ENCODE peak calls at places on chromosomes 5 and 9, in nine cellular contexts. O is nephron progenitor cell, W is AG04449, A is Peyer's patch, K is H1, H is testis, E is progenitor cell of endocrine pancreas, Y is RWPE1, X is left ventricle myocardium inferior. U is an unnamed sample.

GRCh38 chr5:1722877-1723276 is 76.8 kb downstream of the MRPL36 start:
- DNase-seq in O (no peak), W (no peak), A (no peak), K (no peak), H (peak; percentile 4), E (no peak), Y (no peak), X (no peak), U (no peak)

GRCh38 chr9:134992755-134993124 is 75.0 kb upstream of the FCN1 start:
- DNase-seq in O (no peak), W (no peak), A (no peak), K (no peak), H (no peak), E (no peak), Y (peak; percentile 46), X (no peak), U (no peak)

GRCh38 chr9:137009938-137010732 is 13.8 kb upstream of the CLIC3 start:
- DNase-seq in O (no peak), W (no peak), A (no peak), K (no peak), H (no peak), E (no peak), Y (no peak), X (no peak), U (no peak)

GRCh38 chr5:4544049-4544675 is 596.0 kb upstream of the ADAMTS16 start:
- DNase-seq in O (no peak), W (no peak), A (no peak), K (no peak), H (no peak), E (no peak), Y (no peak), X (no peak), U (no peak)

GRCh38 chr5:127871448-127872153 is 168.4 kb downstream of the CCDC192 start:
- DNase-seq in O (no peak), W (no peak), A (no peak), K (no peak), H (no peak), E (no peak), Y (peak; percentile 22), X (no peak), U (no peak)

GRCh38 chr9:71353723-71354122 is 232.3 kb upstream of the TRPM3 start:
- DNase-seq in O (no peak), W (peak; percentile 14), A (no peak), K (no peak), H (no peak), E (no peak), Y (no peak), X (no peak), U (no peak)

GRCh38 chr9:116149844-116150243 is 3.7 kb upstream of the PAPPA start:
- DNase-seq in O (peak; percentile 54), W (no peak), A (no peak), K (no peak), H (peak; percentile 49), E (no peak), Y (no peak), X (no peak), U (no peak)

GRCh38 chr9:81077572-81077971 is 611.8 kb downstream of the TLE1 start:
- DNase-seq in O (no peak), W (no peak), A (no peak), K (no peak), H (no peak), E (no peak), Y (no peak), X (no peak), U (no peak)

GRCh38 chr5:107772418-107773310 is 101.9 kb upstream of the EFNA5 start:
- DNase-seq in O (no peak), W (no peak), A (no peak), K (no peak), H (no peak), E (no peak), Y (no peak), X (peak; percentile 18), U (no peak)

GRCh38 chr5:138770977-138771376 is 17.8 kb downstream of the CTNNA1 start:
- DNase-seq in O (no peak), W (no peak), A (no peak), K (no peak), H (no peak), E (no peak), Y (no peak), X (no peak), U (no peak)

GRCh38 chr5:112757468-112758208 is 20.0 kb downstream of the APC start:
- DNase-seq in O (no peak), W (no peak), A (no peak), K (no peak), H (no peak), E (no peak), Y (peak; percentile 67), X (no peak), U (no peak)

GRCh38 chr5:43315262-43315661 is 2.0 kb upstream of the HMGCS1 start:
- DNase-seq in O (no peak), W (no peak), A (no peak), K (no peak), H (no peak), E (no peak), Y (peak; percentile 80), X (no peak), U (no peak)

GRCh38 chr5:126383246-126383645 is 40.0 kb upstream of the GRAMD2B start:
- DNase-seq in O (no peak), W (no peak), A (no peak), K (no peak), H (no peak), E (no peak), Y (no peak), X (no peak), U (no peak)

GRCh38 chr5:43422143-43422542 is 10.0 kb upstream of the CCL28 start:
- DNase-seq in O (no peak), W (no peak), A (peak; percentile 54), K (no peak), H (peak; percentile 42), E (no peak), Y (peak; percentile 85), X (no peak), U (no peak)

GRCh38 chr5:62608529-62609511 is 30.2 kb downstream of the LRRC70 start:
- DNase-seq in O (no peak), W (no peak), A (no peak), K (no peak), H (no peak), E (no peak), Y (no peak), X (no peak), U (no peak)

GRCh38 chr5:173314166-173314952 is 13.9 kb downstream of the STC2 start:
- DNase-seq in O (no peak), W (no peak), A (no peak), K (no peak), H (no peak), E (no peak), Y (no peak), X (no peak), U (no peak)

GRCh38 chr5:16791036-16791705 is 144.9 kb downstream of the MYO10 start:
- DNase-seq in O (peak; percentile 41), W (no peak), A (no peak), K (no peak), H (peak; percentile 55), E (no peak), Y (peak; percentile 67), X (no peak), U (no peak)

GRCh38 chr5:149143470-149143869 is 2.2 kb downstream of the ABLIM3 start:
- DNase-seq in O (no peak), W (peak; percentile 36), A (no peak), K (no peak), H (no peak), E (no peak), Y (no peak), X (no peak), U (no peak)

GRCh38 chr9:132878695-132879064 is at the start of gene SPACA9:
- DNase-seq in O (peak; percentile 68), W (no peak), A (peak; percentile 68), K (no peak), H (peak; percentile 76), E (peak; percentile 33), Y (peak; percentile 81), X (peak; percentile 74), U (no peak)
- TF ChIP-seq CTCF in O (no peak), W (no peak), A (no peak), K (no peak), H (no peak), E (no peak), Y (no peak), X (no peak), U (no peak)

DNA sequence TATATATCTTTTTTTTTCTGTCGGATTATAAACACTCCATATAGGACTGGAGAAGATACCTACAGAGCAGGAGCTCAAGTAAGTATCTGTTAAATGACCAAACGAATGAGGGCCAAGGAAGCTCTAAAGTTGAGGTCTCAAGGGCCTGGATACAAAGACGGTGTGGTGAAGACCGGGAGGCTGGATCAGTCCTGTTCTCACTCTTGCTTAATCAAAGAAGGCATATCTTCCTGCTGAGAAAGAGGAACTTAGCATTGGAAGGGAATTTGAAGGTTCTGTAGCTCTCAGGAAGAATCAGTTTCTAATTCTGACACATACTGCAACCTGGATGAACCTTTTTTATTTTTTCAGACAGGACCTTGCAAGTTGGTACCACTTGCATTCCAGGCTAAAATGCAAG is 28.3 kb upstream of the PAX5 start:
- DNase-seq in O (no peak), W (no peak), A (no peak), K (no peak), H (no peak), E (no peak), Y (no peak), X (no peak), U (no peak)
- TF ChIP-seq CTCF in O (no peak), W (no peak), A (no peak), K (no peak), H (no peak), E (no peak), Y (no peak), X (no peak), U (no peak)

GRCh38 chr9:35813434-35814105 is 1.3 kb downstream of the HINT2 start:
- DNase-seq in O (no peak), W (no peak), A (no peak), K (no peak), H (no peak), E (no peak), Y (peak; percentile 45), X (no peak), U (no peak)
- TF ChIP-seq CTCF in O (no peak), W (peak; percentile 42), A (no peak), K (peak; percentile 61), H (no peak), E (peak; percentile 34), Y (no peak), X (peak; percentile 39), U (no peak)

DNA sequence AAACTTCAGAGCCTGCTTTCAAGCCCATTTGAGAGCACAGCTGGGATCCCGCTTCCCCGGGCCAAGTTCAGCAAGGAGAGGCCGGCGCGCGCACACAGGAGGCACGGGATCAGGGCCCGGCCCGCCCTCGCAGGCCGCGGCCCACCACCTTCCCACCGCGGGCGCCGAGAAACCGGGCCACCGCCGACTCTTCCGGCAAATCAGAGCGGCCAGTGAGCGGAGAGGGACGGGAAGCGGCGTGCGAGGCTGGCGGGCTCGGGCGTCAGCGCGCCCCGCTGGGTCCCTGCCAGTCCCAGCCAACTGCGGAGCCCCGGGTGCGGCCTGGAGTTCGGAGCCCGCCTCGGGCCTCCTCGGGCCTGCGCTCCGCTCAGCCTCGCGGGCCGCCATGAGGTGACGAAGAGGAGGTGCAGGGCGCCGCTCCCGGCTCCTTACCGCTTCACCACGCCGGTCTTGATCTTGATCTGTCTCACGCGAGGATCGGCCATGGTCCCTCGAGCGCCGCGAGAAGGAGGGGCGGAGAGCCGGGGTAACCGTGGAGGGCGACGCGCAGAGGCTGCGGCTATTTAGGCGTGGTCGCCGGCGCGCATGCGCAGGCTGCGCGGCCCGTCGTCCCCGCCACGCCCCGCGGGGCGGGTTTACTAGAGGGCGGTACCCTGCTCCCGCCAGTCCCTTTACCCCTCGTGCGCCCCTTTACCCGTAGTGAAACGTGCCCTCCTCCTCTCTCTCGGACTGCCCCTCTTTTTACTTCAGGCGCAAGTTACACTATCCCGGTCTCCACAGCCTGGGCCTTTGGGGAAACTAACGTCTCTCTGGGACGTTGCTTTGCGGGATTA is at the start of gene TBCA:
- DNase-seq in O (peak; percentile 89), W (peak; percentile 24), A (peak; percentile 94), K (peak; percentile 81), H (peak; percentile 88), E (peak; percentile 80), Y (peak; percentile 90), X (peak; percentile 87), U (peak; percentile 90)
- TF ChIP-seq CTCF in O (peak; percentile 38), W (no peak), A (no peak), K (peak; percentile 34), H (no peak), E (peak; percentile 51), Y (no peak), X (peak; percentile 38), U (no peak)